ENCODE peak calls at places on chromosomes 2 and 18, in four cellular contexts. One of them, this sample, is unnamed. For H3K4me1, the result is how much of the 10 kb centered on the place peaks cover.

GRCh38 chr2:68987051-68987503 is 12.6 kb downstream of the GKN1 start:
- DNase-seq in psoas muscle: no peak
- DNase-seq in CD8-positive, alpha-beta T cell: no peak
- DNase-seq in kidney: no peak
- DNase-seq in this sample: no peak

GRCh38 chr2:215811409-215812355 is 201.7 kb downstream of the MREG start:
- DNase-seq in kidney: no peak
- DNase-seq in CD8-positive, alpha-beta T cell: no peak
- DNase-seq in psoas muscle: no peak
- DNase-seq in this sample: no peak

GRCh38 chr2:42967959-42968674 is 175.7 kb upstream of the HAAO start:
- DNase-seq in kidney: no peak
- DNase-seq in CD8-positive, alpha-beta T cell: no peak
- DNase-seq in psoas muscle: peak
- DNase-seq in this sample: peak

GRCh38 chr2:239339726-239340654 is 60.8 kb downstream of the HDAC4 start:
- DNase-seq in psoas muscle: no peak
- DNase-seq in kidney: no peak
- DNase-seq in CD8-positive, alpha-beta T cell: no peak
- DNase-seq in this sample: no peak

GRCh38 chr2:2743164-2743571 is 412.1 kb upstream of the MYT1L start:
- DNase-seq in psoas muscle: peak
- DNase-seq in CD8-positive, alpha-beta T cell: no peak
- DNase-seq in kidney: no peak
- DNase-seq in this sample: no peak

GRCh38 chr2:239114119-239114581 is 266.3 kb downstream of the TWIST2 start:
- DNase-seq in CD8-positive, alpha-beta T cell: no peak
- DNase-seq in kidney: no peak
- DNase-seq in psoas muscle: no peak
- DNase-seq in this sample: no peak

GRCh38 chr2:233026211-233026813 is 6.2 kb upstream of the NEU2 start:
- DNase-seq in kidney: no peak
- DNase-seq in psoas muscle: no peak
- DNase-seq in CD8-positive, alpha-beta T cell: no peak
- DNase-seq in this sample: no peak

GRCh38 chr18:40437517-40437916 is 1517.5 kb upstream of the PIK3C3 start:
- DNase-seq in kidney: no peak
- DNase-seq in psoas muscle: no peak
- DNase-seq in CD8-positive, alpha-beta T cell: no peak
- DNase-seq in this sample: no peak

GRCh38 chr2:69948032-69948962 is 13.1 kb downstream of the ASPRV1 start:
- DNase-seq in psoas muscle: no peak
- DNase-seq in kidney: peak
- DNase-seq in CD8-positive, alpha-beta T cell: no peak
- DNase-seq in this sample: peak

GRCh38 chr18:23143059-23143831 is 8.0 kb downstream of the CABLES1 start:
- DNase-seq in psoas muscle: no peak
- DNase-seq in kidney: no peak
- DNase-seq in CD8-positive, alpha-beta T cell: no peak
- DNase-seq in this sample: no peak

GRCh38 chr2:175167076-175167791 is 769 bp downstream of the ATF2 start:
- DNase-seq in psoas muscle: peak
- DNase-seq in kidney: peak
- DNase-seq in CD8-positive, alpha-beta T cell: no peak
- DNase-seq in this sample: peak

GRCh38 chr18:75635096-75635495 is 207.6 kb upstream of the SMIM21 start:
- DNase-seq in kidney: no peak
- DNase-seq in psoas muscle: no peak
- DNase-seq in CD8-positive, alpha-beta T cell: no peak
- DNase-seq in this sample: no peak

GRCh38 chr18:34649072-34649471 is 61.0 kb upstream of the DTNA start:
- DNase-seq in psoas muscle: no peak
- DNase-seq in CD8-positive, alpha-beta T cell: no peak
- DNase-seq in kidney: no peak
- DNase-seq in this sample: no peak

GRCh38 chr18:12462242-12462641 is 54.5 kb downstream of the PRELID3A start:
- DNase-seq in CD8-positive, alpha-beta T cell: no peak
- DNase-seq in psoas muscle: no peak
- DNase-seq in kidney: no peak
- DNase-seq in this sample: no peak

GRCh38 chr2:31931916-31932315 is 78.9 kb downstream of the MEMO1 start:
- DNase-seq in CD8-positive, alpha-beta T cell: no peak
- DNase-seq in kidney: no peak
- DNase-seq in psoas muscle: no peak
- DNase-seq in this sample: no peak

GRCh38 chr18:77087391-77088141 is 45.0 kb downstream of the MBP start:
- DNase-seq in kidney: peak
- DNase-seq in CD8-positive, alpha-beta T cell: no peak
- DNase-seq in psoas muscle: peak
- DNase-seq in this sample: peak

GRCh38 chr18:78242796-78243195 is 736.8 kb upstream of the SALL3 start:
- DNase-seq in CD8-positive, alpha-beta T cell: no peak
- DNase-seq in kidney: no peak
- DNase-seq in psoas muscle: no peak
- DNase-seq in this sample: no peak

GRCh38 chr18:62537042-62537894 is 14.4 kb downstream of the ZCCHC2 start:
- DNase-seq in psoas muscle: no peak
- DNase-seq in CD8-positive, alpha-beta T cell: no peak
- DNase-seq in kidney: no peak
- DNase-seq in this sample: no peak

GRCh38 chr18:55672574-55673361 is 84.8 kb upstream of the TCF4 start:
- DNase-seq in kidney: no peak
- DNase-seq in psoas muscle: no peak
- DNase-seq in CD8-positive, alpha-beta T cell: no peak
- DNase-seq in this sample: no peak

GRCh38 chr18:69974365-69974764 is 26.7 kb upstream of the CD226 start:
- DNase-seq in kidney: no peak
- DNase-seq in psoas muscle: no peak
- DNase-seq in CD8-positive, alpha-beta T cell: no peak
- DNase-seq in this sample: no peak

GRCh38 chr2:200026312-200026711 is 70.9 kb downstream of the MAIP1 start:
- DNase-seq in CD8-positive, alpha-beta T cell: no peak
- DNase-seq in kidney: no peak
- DNase-seq in psoas muscle: no peak
- DNase-seq in this sample: no peak

GRCh38 chr18:68053290-68053689 is 536.8 kb upstream of the DSEL start:
- DNase-seq in kidney: no peak
- DNase-seq in psoas muscle: no peak
- DNase-seq in CD8-positive, alpha-beta T cell: no peak
- DNase-seq in this sample: no peak

GRCh38 chr2:3666613-3666975 is 8.6 kb downstream of the ALLC start:
- DNase-seq in psoas muscle: no peak
- DNase-seq in CD8-positive, alpha-beta T cell: no peak
- DNase-seq in kidney: no peak
- DNase-seq in this sample: no peak

GRCh38 chr2:236631361-236632291 is 62.0 kb downstream of the ACKR3 start:
- DNase-seq in psoas muscle: no peak
- DNase-seq in CD8-positive, alpha-beta T cell: no peak
- DNase-seq in kidney: no peak
- DNase-seq in this sample: no peak

GRCh38 chr2:120773186-120773800 is 37.6 kb downstream of the GLI2 start:
- DNase-seq in kidney: peak
- DNase-seq in psoas muscle: peak
- DNase-seq in CD8-positive, alpha-beta T cell: no peak
- DNase-seq in this sample: no peak

GRCh38 chr2:217939220-217939619 is 63.6 kb downstream of the TNS1 start:
- DNase-seq in kidney: peak
- DNase-seq in CD8-positive, alpha-beta T cell: no peak
- DNase-seq in psoas muscle: peak
- DNase-seq in this sample: no peak
- H3K4me1 ChIP-seq in kidney: under half
- H3K4me1 ChIP-seq in CD8-positive, alpha-beta T cell: under half
- H3K4me1 ChIP-seq in psoas muscle: half or more
- H3K4me1 ChIP-seq in this sample: half or more

DNA sequence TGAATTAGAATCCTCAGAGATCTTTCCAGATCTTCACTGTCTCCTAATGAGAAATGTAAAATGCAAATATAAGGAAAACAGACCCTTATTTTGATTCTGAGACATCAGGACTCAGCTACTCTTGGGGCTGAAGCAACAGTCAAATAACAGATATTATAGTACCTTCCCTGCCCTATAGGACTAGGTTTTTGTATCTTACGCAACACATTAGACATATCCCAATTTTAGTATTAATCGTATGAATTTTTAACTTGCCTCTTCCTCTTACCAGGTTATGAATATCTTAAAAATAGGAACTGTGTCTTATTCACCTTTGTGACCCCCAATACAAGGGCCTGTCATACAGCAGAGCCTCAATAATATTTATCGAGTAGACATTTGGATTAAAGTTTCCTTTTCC is 12.0 kb upstream of the SLC25A52 start:
- DNase-seq in psoas muscle: no peak
- DNase-seq in kidney: no peak
- DNase-seq in CD8-positive, alpha-beta T cell: no peak
- DNase-seq in this sample: no peak
- TF ChIP-seq CTCF in psoas muscle: no peak
- TF ChIP-seq CTCF in kidney: no peak
- TF ChIP-seq CTCF in CD8-positive, alpha-beta T cell: no peak
- TF ChIP-seq CTCF in this sample: no peak

GRCh38 chr2:85886141-85886540 is 2.6 kb downstream of the ST3GAL5 start:
- DNase-seq in psoas muscle: no peak
- DNase-seq in kidney: peak
- DNase-seq in CD8-positive, alpha-beta T cell: no peak
- DNase-seq in this sample: no peak
- H3K4me1 ChIP-seq in psoas muscle: under half
- H3K4me1 ChIP-seq in kidney: under half
- H3K4me1 ChIP-seq in CD8-positive, alpha-beta T cell: half or more
- H3K4me1 ChIP-seq in this sample: under half

DNA sequence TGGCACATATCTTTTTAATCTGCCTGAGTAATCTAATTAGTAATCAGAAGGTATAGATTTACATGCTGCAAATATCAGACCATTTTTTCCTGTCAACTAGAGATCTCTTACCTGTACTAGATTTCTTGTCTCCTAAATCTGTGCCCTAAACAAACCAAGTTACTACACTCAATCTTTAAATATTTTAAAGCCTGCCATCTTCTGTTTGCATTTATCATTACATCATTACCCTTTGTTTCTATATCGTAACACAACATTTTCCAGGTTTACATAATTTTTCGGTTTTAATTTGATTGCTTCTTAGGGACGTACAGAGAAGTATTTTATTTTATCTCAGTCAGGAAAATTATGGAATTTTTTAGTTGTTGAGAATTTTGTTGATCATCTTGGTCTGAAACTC is 25.7 kb downstream of the PSMA8 start:
- DNase-seq in CD8-positive, alpha-beta T cell: no peak
- DNase-seq in kidney: no peak
- DNase-seq in psoas muscle: no peak
- DNase-seq in this sample: no peak
- TF ChIP-seq CTCF in CD8-positive, alpha-beta T cell: peak
- TF ChIP-seq CTCF in kidney: no peak
- TF ChIP-seq CTCF in psoas muscle: no peak
- TF ChIP-seq CTCF in this sample: peak

GRCh38 chr18:398866-399637 is 101.4 kb downstream of the COLEC12 start:
- DNase-seq in CD8-positive, alpha-beta T cell: no peak
- DNase-seq in kidney: no peak
- DNase-seq in psoas muscle: no peak
- DNase-seq in this sample: no peak
- H3K4me1 ChIP-seq in CD8-positive, alpha-beta T cell: under half
- H3K4me1 ChIP-seq in kidney: under half
- H3K4me1 ChIP-seq in psoas muscle: under half
- H3K4me1 ChIP-seq in this sample: under half

GRCh38 chr2:132668189-132668833 is 1.7 kb downstream of the LYPD1 start:
- DNase-seq in CD8-positive, alpha-beta T cell: no peak
- DNase-seq in kidney: no peak
- DNase-seq in psoas muscle: no peak
- DNase-seq in this sample: peak
- TF ChIP-seq CTCF in CD8-positive, alpha-beta T cell: no peak
- TF ChIP-seq CTCF in kidney: no peak
- TF ChIP-seq CTCF in psoas muscle: no peak
- TF ChIP-seq CTCF in this sample: no peak

GRCh38 chr2:64645014-64645418 is 8.7 kb downstream of the SERTAD2 start:
- DNase-seq in psoas muscle: peak
- DNase-seq in kidney: no peak
- DNase-seq in CD8-positive, alpha-beta T cell: peak
- DNase-seq in this sample: peak
- H3K4me1 ChIP-seq in psoas muscle: half or more
- H3K4me1 ChIP-seq in kidney: under half
- H3K4me1 ChIP-seq in CD8-positive, alpha-beta T cell: half or more
- H3K4me1 ChIP-seq in this sample: half or more

This sample was measured in upper lobe of left lung.